ENCODE peak calls at places on chromosome X, in five cellular contexts. P is SK-MEL-5; G is upper lobe of right lung; Q is stimulated activated CD8-positive, alpha-beta memory T cell treated with anti-CD3 and anti-CD28 coated beads, Interleukin-7, amount 100 ng/mL, for 1 hour; S is activated naive CD4-positive, alpha-beta T cell treated with Interleukin-2 at 50 U/mL for 16 hours. F is an unnamed sample.

GRCh38 chrX:46257451-46257879 is 287.8 kb downstream of the ZNF674 start:
- DNase-seq in P (no peak), Q (no peak), G (no peak), S (no peak), F (no peak)

GRCh38 chrX:3939967-3940610 is 226.6 kb upstream of the PRKX start:
- DNase-seq in G (no peak), Q (no peak), S (no peak), P (peak), F (peak)

GRCh38 chrX:131621650-131622049 is 77.8 kb downstream of the OR13H1 start:
- DNase-seq in P (no peak), Q (no peak), G (no peak), S (no peak), F (no peak)

GRCh38 chrX:110836982-110837381 is 41.4 kb upstream of the CHRDL1 start:
- DNase-seq in P (peak), G (no peak), Q (no peak), S (no peak), F (peak)

GRCh38 chrX:124836786-124837185 is 482.9 kb upstream of the TEX13C start:
- DNase-seq in S (no peak), P (no peak), Q (no peak), G (no peak), F (no peak)

GRCh38 chrX:40104649-40105015 is 6.9 kb upstream of the BCOR start:
- DNase-seq in G (peak), Q (no peak), S (peak), P (no peak), F (no peak)

GRCh38 chrX:69285881-69286545 is 120.8 kb upstream of the PJA1 start:
- DNase-seq in Q (peak), S (peak), P (peak), G (peak), F (peak)

GRCh38 chrX:146056511-146057081 is 239.0 kb downstream of the SLITRK2 start:
- DNase-seq in Q (no peak), G (no peak), P (no peak), S (no peak), F (no peak)

GRCh38 chrX:9657590-9658256 is 107.9 kb downstream of the GPR143 start:
- DNase-seq in S (no peak), P (no peak), G (no peak), Q (no peak), F (no peak)

GRCh38 chrX:28787206-28787605 is 200.0 kb downstream of the IL1RAPL1 start:
- DNase-seq in Q (no peak), G (no peak), S (no peak), P (no peak), F (no peak)

GRCh38 chrX:70476934-70477733 is 32.5 kb downstream of the DLG3 start:
- DNase-seq in G (peak), P (no peak), S (no peak), Q (no peak), F (peak)

GRCh38 chrX:100648601-100649417 is 4.8 kb downstream of the SRPX2 start:
- DNase-seq in S (no peak), Q (no peak), G (no peak), P (no peak), F (peak)

GRCh38 chrX:17876135-17876534 is 15.0 kb upstream of the RAI2 start:
- DNase-seq in P (peak), G (no peak), Q (no peak), S (no peak), F (no peak)

GRCh38 chrX:22296871-22297270 is 24.2 kb downstream of the CBLL2 start:
- DNase-seq in S (no peak), Q (no peak), P (no peak), G (no peak), F (peak)

GRCh38 chrX:117510453-117510852 is 606.2 kb downstream of the KLHL13 start:
- DNase-seq in P (peak), G (no peak), S (no peak), Q (no peak), F (peak)

GRCh38 chrX:71212536-71212935 is 10.5 kb upstream of the GJB1 start:
- DNase-seq in G (no peak), Q (no peak), S (no peak), P (no peak), F (no peak)

GRCh38 chrX:118720058-118720707 is 7.2 kb upstream of the IL13RA1 start:
- DNase-seq in S (no peak), Q (no peak), P (no peak), G (no peak), F (no peak)

GRCh38 chrX:45295587-45295986 is 94.9 kb upstream of the DIPK2B start:
- DNase-seq in Q (no peak), P (peak), S (no peak), G (no peak), F (peak)

GRCh38 chrX:52346462-52347165 is 22.2 kb upstream of the XAGE2 start:
- DNase-seq in G (no peak), S (peak), P (no peak), Q (no peak), F (no peak)

F was measured in A673.